ENCODE peak calls at places on chromosomes 13 and 19, in seven cellular contexts. R is AG04450; U is breast epithelium; Q is A673; M is ascending aorta; D is PC-3; N is CD4-positive, alpha-beta T cell. J is an unnamed sample.

GRCh38 chr19:46950526-46951235 is 69.0 kb upstream of the NPAS1 start:
- DNase-seq in U (no peak), R (no peak), M (no peak), Q (no peak), D (no peak), N (no peak), J (no peak)

GRCh38 chr13:43484432-43485225 is 302.1 kb downstream of the ENOX1 start:
- DNase-seq in M (no peak), R (no peak), U (no peak), D (no peak), Q (no peak), N (no peak), J (no peak)

GRCh38 chr19:41702208-41702651 is 6.2 kb upstream of the CEACAM5 start:
- DNase-seq in U (no peak), M (no peak), D (peak), N (no peak), Q (peak), R (no peak), J (peak)

GRCh38 chr13:28744091-28744536 is 25.3 kb upstream of the SLC46A3 start:
- DNase-seq in U (no peak), Q (peak), N (no peak), D (peak), R (no peak), M (peak), J (peak)

GRCh38 chr19:41302624-41303351 is 7.2 kb upstream of the CCDC97 start:
- DNase-seq in D (no peak), U (no peak), R (no peak), N (peak), Q (no peak), M (no peak), J (no peak)

GRCh38 chr13:112014857-112015256 is 52.1 kb upstream of the SOX1 start:
- DNase-seq in R (no peak), D (no peak), M (no peak), N (no peak), Q (no peak), U (no peak), J (no peak)

GRCh38 chr13:41054212-41054877 is 7.0 kb upstream of the WBP4 start:
- DNase-seq in Q (peak), U (no peak), N (peak), M (no peak), R (no peak), D (peak), J (peak)

GRCh38 chr13:102127153-102127552 is 274.7 kb downstream of the FGF14 start:
- DNase-seq in M (no peak), U (no peak), D (no peak), R (no peak), N (no peak), Q (no peak), J (no peak)

GRCh38 chr19:17807731-17808316 is 12.9 kb downstream of the B3GNT3 start:
- DNase-seq in Q (no peak), R (no peak), M (no peak), N (no peak), U (no peak), D (no peak), J (no peak)

GRCh38 chr13:59024434-59024833 is 1139.3 kb downstream of the DIAPH3 start:
- DNase-seq in M (no peak), R (no peak), D (no peak), U (no peak), Q (no peak), N (no peak), J (peak)

GRCh38 chr19:6613711-6614110 is 22.8 kb upstream of the CD70 start:
- DNase-seq in Q (no peak), R (no peak), D (peak), N (no peak), M (no peak), U (no peak), J (peak)

GRCh38 chr19:52138614-52139290 is 986 bp downstream of the ZNF616 start:
- DNase-seq in D (peak), U (no peak), N (no peak), Q (peak), R (no peak), M (no peak), J (peak)

GRCh38 chr19:48419158-48419920 is 25.9 kb downstream of the GRIN2D start:
- DNase-seq in Q (peak), D (peak), M (no peak), U (no peak), R (no peak), N (peak), J (no peak)

GRCh38 chr19:47045867-47046470 is 2.5 kb downstream of the TMEM160 start:
- DNase-seq in U (no peak), N (no peak), R (no peak), M (no peak), D (no peak), Q (no peak), J (no peak)

GRCh38 chr19:6516018-6516658 is 14.0 kb upstream of the TUBB4A start:
- DNase-seq in M (peak), N (peak), R (peak), Q (peak), D (peak), U (peak), J (peak)

GRCh38 chr19:14107581-14108461 is 9.7 kb downstream of the PRKACA start:
- DNase-seq in M (peak), Q (no peak), D (peak), N (no peak), U (no peak), R (no peak), J (no peak)

DNA sequence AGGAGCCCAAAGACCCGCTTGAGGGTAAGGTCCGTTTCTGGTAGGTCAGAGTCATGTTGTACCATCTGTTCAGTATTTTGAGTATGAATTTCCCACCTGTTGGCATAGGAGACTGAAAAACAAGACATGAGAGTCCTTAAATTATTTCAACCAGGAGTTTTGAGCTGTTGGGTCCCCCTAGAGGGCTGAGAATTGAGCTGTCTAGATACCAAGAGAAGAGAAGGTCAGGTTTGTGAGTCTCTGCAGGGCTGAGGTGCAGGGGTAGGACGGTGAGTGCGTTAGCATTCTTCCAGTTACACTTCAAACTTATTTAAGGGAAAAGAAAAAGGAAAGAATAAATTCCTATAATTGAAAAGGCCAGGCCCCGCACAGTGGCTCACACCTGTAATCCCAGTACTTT is 5.0 kb downstream of the CBLC start:
- DNase-seq in R (no peak), M (no peak), N (no peak), D (no peak), Q (no peak), U (no peak), J (no peak)
- TF ChIP-seq CTCF in R (peak), M (no peak), N (no peak), D (no peak), Q (no peak), U (no peak), J (no peak)

GRCh38 chr13:34165158-34165557 is 347.2 kb downstream of the RFC3 start:
- DNase-seq in N (no peak), Q (no peak), R (no peak), M (no peak), D (no peak), U (no peak), J (no peak)

GRCh38 chr13:34166406-34166805 is 348.5 kb downstream of the RFC3 start:
- DNase-seq in N (no peak), D (no peak), U (no peak), M (no peak), Q (no peak), R (no peak), J (no peak)

GRCh38 chr13:34162545-34162936 is 344.6 kb downstream of the RFC3 start:
- DNase-seq in N (no peak), M (no peak), D (no peak), R (no peak), U (no peak), Q (no peak), J (no peak)

GRCh38 chr13:34161829-34162544 is 344.0 kb downstream of the RFC3 start:
- DNase-seq in Q (peak), R (peak), D (peak), U (no peak), M (no peak), N (no peak), J (peak)

DNA sequence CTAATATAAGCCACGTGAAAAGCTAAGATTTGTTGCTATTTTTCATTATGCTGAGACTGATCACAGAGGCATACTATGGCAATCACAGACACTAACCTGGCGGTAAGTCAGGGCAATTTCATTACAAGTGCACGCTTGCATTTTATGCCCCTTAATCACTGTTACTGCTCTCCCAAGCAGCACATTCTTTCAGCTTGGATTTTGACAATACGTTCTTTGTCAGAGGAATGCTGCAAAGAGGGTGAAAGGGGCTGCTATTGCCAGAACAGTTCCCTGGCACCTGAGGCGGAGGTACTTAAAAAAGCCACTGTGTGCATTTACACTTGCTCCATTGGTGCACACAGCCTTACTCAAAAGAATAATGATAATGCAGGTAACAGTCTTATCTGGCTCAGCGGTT is 346.6 kb downstream of the RFC3 start:
- DNase-seq in R (no peak), Q (no peak), D (peak), N (no peak), U (no peak), M (no peak), J (no peak)
- TF ChIP-seq CTCF in R (no peak), Q (no peak), D (no peak), N (no peak), U (no peak), M (no peak), J (no peak)

GRCh38 chr13:97849305-97849704 is 104.2 kb upstream of the IPO5 start:
- DNase-seq in Q (peak), D (peak), U (no peak), N (no peak), R (peak), M (no peak), J (peak)
- TF ChIP-seq CTCF in Q (peak), D (peak), U (no peak), N (no peak), R (peak), M (no peak), J (peak)

GRCh38 chr13:45280751-45281634 is 60.0 kb downstream of the TPT1 start:
- DNase-seq in M (peak), D (peak), R (peak), U (peak), Q (peak), N (peak), J (peak)
- TF ChIP-seq CTCF in M (peak), D (peak), R (peak), U (peak), Q (peak), N (peak), J (peak)

GRCh38 chr19:15265214-15265613 is 33.0 kb upstream of the EPHX3 start:
- DNase-seq in R (no peak), U (no peak), D (no peak), M (no peak), N (no peak), Q (no peak), J (no peak)
- TF ChIP-seq CTCF in R (no peak), U (no peak), D (no peak), M (no peak), N (no peak), Q (no peak), J (no peak)

DNA sequence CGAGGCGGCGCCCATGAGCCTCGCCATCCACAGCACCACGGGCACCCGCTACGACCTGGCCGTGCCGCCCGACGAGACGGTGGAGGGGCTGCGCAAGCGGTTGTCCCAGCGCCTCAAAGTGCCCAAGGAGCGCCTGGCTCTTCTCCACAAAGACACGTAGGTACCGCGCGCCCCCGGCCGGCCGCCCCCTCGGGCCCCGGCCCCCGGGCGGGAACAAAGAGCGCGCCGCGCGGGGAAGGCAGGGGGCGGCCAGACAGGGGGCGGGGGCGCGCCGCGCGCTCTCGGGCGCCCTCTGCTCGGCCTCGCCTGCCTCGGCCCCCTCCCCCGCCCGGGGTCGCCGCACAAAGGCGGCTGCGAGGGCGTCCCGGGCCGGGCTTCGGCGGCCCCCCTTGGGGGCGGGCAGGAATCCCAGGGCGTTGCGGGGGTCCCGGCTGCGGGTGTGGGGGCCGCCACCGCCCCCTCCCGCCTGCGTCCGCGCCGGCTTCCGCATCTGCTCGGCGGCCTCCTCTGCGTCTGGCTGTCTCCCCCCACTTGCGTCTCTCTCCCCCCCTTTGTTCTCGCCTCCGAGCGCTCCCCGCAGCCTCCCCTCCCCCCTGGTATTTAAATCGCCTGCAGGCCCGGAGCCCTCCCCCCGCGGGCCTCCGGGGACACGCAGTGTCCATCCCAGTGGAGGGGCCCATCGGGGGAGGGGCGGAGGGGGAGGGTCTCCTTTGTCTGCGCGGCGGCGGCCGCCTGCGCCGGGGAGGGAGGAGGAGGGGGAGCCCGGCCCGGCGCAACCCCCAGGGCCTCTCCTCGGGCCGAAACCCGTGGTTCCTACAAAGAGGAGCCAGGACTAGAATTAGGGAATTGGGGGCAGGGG is 2.2 kb downstream of the MIDN start:
- DNase-seq in D (no peak), Q (peak), U (no peak), N (peak), R (no peak), M (no peak), J (no peak)
- TF ChIP-seq CTCF in D (no peak), Q (no peak), U (no peak), N (no peak), R (no peak), M (no peak), J (no peak)

GRCh38 chr13:108305655-108306054 is 36.1 kb downstream of the TNFSF13B start:
- DNase-seq in Q (no peak), M (no peak), N (no peak), U (no peak), D (no peak), R (no peak), J (no peak)
- TF ChIP-seq CTCF in Q (no peak), M (no peak), N (no peak), U (no peak), D (no peak), R (no peak), J (no peak)

GRCh38 chr13:71244181-71244580 is 622.8 kb downstream of the DACH1 start:
- DNase-seq in Q (no peak), N (no peak), M (no peak), R (no peak), D (no peak), U (no peak), J (no peak)

GRCh38 chr13:71237332-71237731 is 629.7 kb downstream of the DACH1 start:
- DNase-seq in D (no peak), U (no peak), R (no peak), M (no peak), Q (no peak), N (no peak), J (no peak)

GRCh38 chr13:71242191-71242590 is 624.8 kb downstream of the DACH1 start:
- DNase-seq in D (no peak), M (no peak), N (no peak), U (no peak), R (no peak), Q (peak), J (no peak)

GRCh38 chr13:71240906-71241305 is 626.1 kb downstream of the DACH1 start:
- DNase-seq in R (no peak), U (no peak), Q (peak), M (no peak), D (peak), N (no peak), J (peak)
- TF ChIP-seq CTCF in R (peak), U (peak), Q (peak), M (no peak), D (peak), N (no peak), J (peak)

DNA sequence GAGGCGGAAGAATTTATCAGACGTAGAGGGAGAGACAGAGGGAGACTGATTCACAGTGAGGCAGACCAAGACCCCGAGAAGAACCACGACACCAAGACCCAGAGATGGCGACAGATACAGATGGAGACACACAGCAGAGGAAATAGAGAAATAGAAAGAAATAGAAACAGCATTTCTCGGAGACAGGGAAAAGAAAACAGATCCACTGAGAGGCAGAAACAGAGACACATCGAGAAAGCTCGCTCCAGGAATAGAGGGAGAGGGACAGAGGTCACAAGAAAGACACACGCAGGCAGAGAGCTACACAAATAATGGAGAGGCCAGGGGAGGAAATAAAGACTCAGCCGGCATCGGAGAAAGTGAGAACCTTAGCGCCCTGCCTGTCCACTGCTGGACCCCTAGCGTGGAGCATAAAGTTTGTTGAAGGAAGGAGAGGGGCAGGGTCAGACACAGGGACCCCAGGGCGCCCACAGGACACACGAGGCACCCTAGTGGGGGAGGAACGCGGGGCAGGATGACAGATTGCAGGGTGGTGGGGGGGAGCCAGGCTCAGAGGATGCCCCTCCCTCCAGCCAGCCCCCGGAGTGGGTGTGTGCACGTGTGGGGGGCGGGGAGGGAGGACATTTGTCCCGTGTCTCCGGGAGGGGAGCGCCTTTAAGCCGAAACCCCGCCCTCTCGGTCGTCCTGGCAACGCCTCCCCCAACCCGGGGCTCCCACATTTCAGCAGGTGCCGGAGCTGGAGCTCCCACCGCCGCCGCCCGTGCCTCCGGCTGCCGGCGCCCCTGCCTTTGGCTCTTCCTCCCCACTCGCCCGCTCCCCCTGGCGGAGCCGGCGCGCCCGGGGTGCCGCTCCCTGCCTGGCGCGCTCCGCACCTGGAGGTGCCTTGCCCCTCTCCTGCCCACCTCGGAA is at the start of gene PRKCG:
- DNase-seq in N (peak), R (no peak), D (peak), Q (peak), M (no peak), U (no peak), J (peak)
- TF ChIP-seq CTCF in N (peak), R (peak), D (peak), Q (peak), M (peak), U (peak), J (peak)

J was measured in MCF 10A.